ENCODE peak calls at places on chromosomes 7 and 10, in ten cellular contexts. U is mammary epithelial cell, X is astrocyte, F is cardiac fibroblast, N is fibroblast of lung, T is astrocyte of the spinal cord, W is HCT116, R is foreskin fibroblast, S is endothelial cell of umbilical vein, Y is AG04449. J is an unnamed sample.

GRCh38 chr7:37182011-37182478 is 266.6 kb downstream of the ELMO1 start:
- DNase-seq in U (peak; percentile 57), X (peak; percentile 31), F (peak; percentile 79), N (peak; percentile 74), T (peak; percentile 74), W (peak; percentile 71), R (peak; percentile 35), S (peak; percentile 79), Y (no peak), J (peak; percentile 67)

GRCh38 chr10:98384531-98385133 is 30.4 kb downstream of the PYROXD2 start:
- DNase-seq in U (no peak), X (no peak), F (no peak), N (no peak), T (no peak), W (no peak), R (no peak), S (no peak), Y (no peak), J (no peak)

GRCh38 chr10:52440612-52441285 is 126.7 kb downstream of the DKK1 start:
- DNase-seq in U (no peak), X (no peak), F (peak; percentile 23), N (no peak), T (no peak), W (no peak), R (peak; percentile 26), S (peak; percentile 3), Y (no peak), J (no peak)

GRCh38 chr7:69962077-69962855 is 364.0 kb downstream of the AUTS2 start:
- DNase-seq in U (no peak), X (peak; percentile 16), F (peak; percentile 17), N (peak; percentile 22), T (peak; percentile 8), W (no peak), R (no peak), S (no peak), Y (no peak), J (no peak)

GRCh38 chr10:15585303-15585715 is 134.4 kb downstream of the ITGA8 start:
- DNase-seq in U (peak; percentile 20), X (no peak), F (peak; percentile 68), N (peak; percentile 62), T (peak; percentile 48), W (peak; percentile 51), R (peak; percentile 37), S (peak; percentile 80), Y (no peak), J (peak; percentile 58)

GRCh38 chr10:35424680-35425285 is 88.5 kb downstream of the CCNY start:
- DNase-seq in U (no peak), X (no peak), F (no peak), N (no peak), T (no peak), W (no peak), R (no peak), S (no peak), Y (no peak), J (no peak)

GRCh38 chr10:77806511-77807157 is 119.9 kb downstream of the DLG5 start:
- DNase-seq in U (no peak), X (no peak), F (no peak), N (no peak), T (no peak), W (no peak), R (no peak), S (no peak), Y (no peak), J (no peak)

GRCh38 chr7:25664593-25664992 is 436.3 kb upstream of the NPVF start:
- DNase-seq in U (no peak), X (no peak), F (no peak), N (no peak), T (no peak), W (no peak), R (no peak), S (no peak), Y (no peak), J (no peak)

GRCh38 chr10:20372748-20373147 is 524.4 kb downstream of the NEBL start:
- DNase-seq in U (no peak), X (no peak), F (no peak), N (no peak), T (no peak), W (no peak), R (no peak), S (no peak), Y (no peak), J (no peak)

DNA sequence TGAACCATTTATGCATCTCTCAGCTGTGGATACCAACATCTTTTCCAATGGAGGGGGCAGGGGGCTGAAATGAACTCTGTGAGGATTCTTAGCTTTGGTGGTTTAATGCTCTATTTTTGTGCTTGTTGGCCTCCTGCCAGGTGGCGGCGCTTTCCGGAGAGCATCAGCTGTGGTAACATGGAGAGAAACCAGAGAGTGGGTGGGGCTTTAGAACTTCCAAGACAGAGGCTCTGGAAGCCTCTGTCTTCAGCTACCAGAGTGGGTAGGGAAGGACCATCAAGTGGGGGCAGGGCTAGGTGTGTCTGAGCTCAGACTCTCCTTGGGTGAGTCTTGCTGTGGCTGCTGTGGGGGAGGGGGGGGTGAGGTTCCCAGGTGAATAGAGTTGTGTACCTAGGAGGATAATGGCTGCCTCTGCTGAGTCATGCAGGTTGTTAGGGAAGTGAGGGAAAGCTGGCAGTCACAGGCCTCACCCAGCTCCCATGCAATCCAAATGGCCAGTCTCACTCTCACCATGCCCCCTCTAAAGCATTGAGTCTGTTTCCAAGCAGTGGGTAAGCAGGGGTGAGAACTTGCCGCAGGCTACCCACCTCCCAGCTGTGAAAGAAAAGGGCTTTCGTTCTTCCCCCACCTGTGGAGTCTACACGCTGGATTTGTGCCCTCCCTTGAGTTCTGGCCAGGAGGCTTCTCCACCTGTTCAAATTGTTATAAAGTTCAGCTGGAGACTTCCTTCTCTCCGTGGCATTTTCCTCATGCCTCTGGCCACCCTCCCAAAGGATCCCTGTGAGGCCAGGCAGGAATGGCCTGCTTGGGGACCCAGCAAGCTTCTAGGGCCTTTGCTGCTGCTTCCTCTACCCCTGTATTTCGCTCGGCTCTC is 527.0 kb downstream of the NEBL start:
- DNase-seq in U (no peak), X (no peak), F (no peak), N (no peak), T (no peak), W (no peak), R (no peak), S (no peak), Y (no peak), J (no peak)
- H3K4me3 ChIP-seq in U (no peak overlapping the region), X (no peak overlapping the region), F (no peak overlapping the region), N (no peak overlapping the region), T (no peak overlapping the region), W (no peak overlapping the region), R (no peak overlapping the region), S (no peak overlapping the region), Y (no peak overlapping the region), J (no peak overlapping the region)

GRCh38 chr7:1193593-1194424 is 33.8 kb upstream of the ZFAND2A start:
- DNase-seq in U (peak; percentile 39), X (no peak), F (peak; percentile 61), N (peak; percentile 41), T (peak; percentile 28), W (peak; percentile 40), R (peak; percentile 54), S (peak; percentile 58), Y (no peak), J (peak; percentile 33)

GRCh38 chr7:1196950-1197349 is 35.7 kb upstream of the UNCX start:
- DNase-seq in U (no peak), X (no peak), F (no peak), N (no peak), T (no peak), W (no peak), R (no peak), S (no peak), Y (no peak), J (no peak)

GRCh38 chr7:1188720-1189294 is 28.8 kb upstream of the ZFAND2A start:
- DNase-seq in U (no peak), X (no peak), F (no peak), N (no peak), T (no peak), W (no peak), R (no peak), S (no peak), Y (no peak), J (no peak)

GRCh38 chr7:1189986-1190772 is 30.2 kb upstream of the ZFAND2A start:
- DNase-seq in U (no peak), X (no peak), F (no peak), N (no peak), T (no peak), W (no peak), R (no peak), S (no peak), Y (no peak), J (no peak)

GRCh38 chr7:1192171-1192676 is 32.2 kb upstream of the ZFAND2A start:
- DNase-seq in U (peak; percentile 59), X (peak; percentile 63), F (peak; percentile 87), N (peak; percentile 93), T (peak; percentile 77), W (no peak), R (peak; percentile 72), S (peak; percentile 87), Y (peak; percentile 23), J (peak; percentile 82)
- TF ChIP-seq CTCF in U (no peak), X (no peak), F (peak; percentile 32), N (no peak), T (no peak), W (no peak), R (no peak), S (no peak), Y (no peak), J (no peak)

GRCh38 chr7:122316467-122317394 is 12.2 kb upstream of the FEZF1 start:
- DNase-seq in U (no peak), X (no peak), F (no peak), N (no peak), T (no peak), W (no peak), R (no peak), S (no peak), Y (no peak), J (no peak)
- H3K4me3 ChIP-seq in U (no peak overlapping the region), X (peak overlapping the region; percentile 16), F (peak overlapping the region; percentile 15), N (no peak overlapping the region), T (no peak overlapping the region), W (no peak overlapping the region), R (no peak overlapping the region), S (no peak overlapping the region), Y (no peak overlapping the region), J (no peak overlapping the region)

GRCh38 chr10:34152434-34152833 is 662.7 kb downstream of the PARD3 start:
- DNase-seq in U (no peak), X (no peak), F (no peak), N (no peak), T (no peak), W (no peak), R (no peak), S (no peak), Y (no peak), J (no peak)

GRCh38 chr10:34154371-34154770 is 660.7 kb downstream of the PARD3 start:
- DNase-seq in U (no peak), X (no peak), F (no peak), N (no peak), T (no peak), W (no peak), R (no peak), S (no peak), Y (no peak), J (no peak)

GRCh38 chr10:34157501-34157900 is 657.6 kb downstream of the PARD3 start:
- DNase-seq in U (peak; percentile 14), X (no peak), F (peak; percentile 11), N (peak; percentile 50), T (no peak), W (no peak), R (peak; percentile 64), S (no peak), Y (no peak), J (peak; percentile 88)

GRCh38 chr10:34160595-34160994 is 654.5 kb downstream of the PARD3 start:
- DNase-seq in U (no peak), X (no peak), F (no peak), N (no peak), T (no peak), W (no peak), R (no peak), S (no peak), Y (no peak), J (no peak)

GRCh38 chr10:34156781-34157425 is 658.2 kb downstream of the PARD3 start:
- DNase-seq in U (peak; percentile 71), X (peak; percentile 37), F (peak; percentile 36), N (peak; percentile 60), T (peak; percentile 30), W (no peak), R (peak; percentile 86), S (no peak), Y (no peak), J (peak; percentile 94)
- TF ChIP-seq CTCF in U (peak; percentile 19), X (no peak), F (peak; percentile 38), N (peak; percentile 21), T (peak; percentile 22), W (no peak), R (peak; percentile 32), S (no peak), Y (peak; percentile 28), J (peak; percentile 45)